ENCODE peak calls at places on chromosomes 6 and 20, in five cellular contexts. E is GM12865, A is amygdala, J is PC-9, N is EL. Q is an unnamed sample.

GRCh38 chr20:7855545-7855944 is 84.7 kb downstream of the HAO1 start:
- DNase-seq in E (no peak), A (no peak), N (peak; percentile 12), J (no peak), Q (no peak)

GRCh38 chr20:64119681-64120341 is 12.4 kb upstream of the NPBWR2 start:
- DNase-seq in J (no peak), N (no peak), A (no peak), E (no peak), Q (peak; percentile 4)

GRCh38 chr6:12026120-12026519 is 14.0 kb downstream of the HIVEP1 start:
- DNase-seq in J (no peak), E (no peak), A (no peak), N (no peak), Q (no peak)

GRCh38 chr6:108609276-108609769 is 48.6 kb downstream of the FOXO3 start:
- DNase-seq in E (no peak), J (no peak), N (peak; percentile 74), A (no peak), Q (peak; percentile 35)

GRCh38 chr6:100138346-100139022 is 144.5 kb upstream of the MCHR2 start:
- DNase-seq in J (no peak), A (no peak), N (no peak), E (no peak), Q (no peak)

GRCh38 chr6:130708338-130708737 is 118.9 kb upstream of the SMLR1 start:
- DNase-seq in A (no peak), J (no peak), N (peak; percentile 41), E (no peak), Q (no peak)

GRCh38 chr20:54763366-54763765 is 288.0 kb downstream of the DOK5 start:
- DNase-seq in E (no peak), N (no peak), A (no peak), J (no peak), Q (no peak)

GRCh38 chr6:100808638-100809275 is 72.4 kb downstream of the ASCC3 start:
- DNase-seq in E (no peak), N (peak; percentile 62), J (no peak), A (no peak), Q (peak; percentile 68)

GRCh38 chr6:122709922-122710512 is 69.5 kb upstream of the FABP7 start:
- DNase-seq in A (no peak), E (peak; percentile 11), J (no peak), N (no peak), Q (no peak)

GRCh38 chr6:104716858-104717257 is 142.9 kb downstream of the HACE1 start:
- DNase-seq in N (no peak), A (no peak), E (no peak), J (no peak), Q (no peak)

GRCh38 chr20:40786336-40786735 is 97.3 kb upstream of the MAFB start:
- DNase-seq in N (no peak), J (no peak), A (no peak), E (no peak), Q (no peak)

GRCh38 chr20:6440087-6440799 is 317.4 kb upstream of the FERMT1 start:
- DNase-seq in N (no peak), J (no peak), E (no peak), A (no peak), Q (no peak)

GRCh38 chr6:148426317-148426977 is 83.8 kb downstream of the SASH1 start:
- DNase-seq in A (no peak), N (no peak), J (no peak), E (no peak), Q (no peak)

GRCh38 chr6:118892248-118893094 is 1.5 kb upstream of the ASF1A start:
- DNase-seq in A (no peak), E (no peak), N (no peak), J (no peak), Q (peak; percentile 44)

GRCh38 chr6:98831057-98832031 is 3.0 kb upstream of the POU3F2 start:
- DNase-seq in N (no peak), A (peak; percentile 44), E (no peak), J (no peak), Q (peak; percentile 32)

GRCh38 chr6:410555-411395 is 19.2 kb downstream of the IRF4 start:
- DNase-seq in N (no peak), E (peak; percentile 50), A (no peak), J (no peak), Q (no peak)

GRCh38 chr6:87274660-87275273 is 47.6 kb upstream of the SMIM8 start:
- DNase-seq in J (no peak), E (no peak), A (no peak), N (peak; percentile 58), Q (peak; percentile 55)

GRCh38 chr6:69917834-69918233 is 51.5 kb downstream of the COL19A1 start:
- DNase-seq in N (peak; percentile 44), J (no peak), A (no peak), E (peak; percentile 19), Q (peak; percentile 32)

GRCh38 chr6:123022980-123023379 is 26.9 kb downstream of the CLVS2 start:
- DNase-seq in A (no peak), J (no peak), E (peak; percentile 6), N (no peak), Q (no peak)

GRCh38 chr20:16528078-16528477 is 45.2 kb downstream of the KIF16B start:
- DNase-seq in A (no peak), E (no peak), J (peak; percentile 57), N (peak; percentile 53), Q (peak; percentile 95)

GRCh38 chr20:58890454-58891075 is 38.0 kb downstream of the GNAS start:
- DNase-seq in J (peak; percentile 59), A (peak; percentile 73), N (peak; percentile 83), E (peak; percentile 86), Q (peak; percentile 83)

GRCh38 chr20:36074983-36075382 is 79.6 kb upstream of the EPB41L1 start:
- DNase-seq in A (no peak), N (no peak), J (peak; percentile 44), E (no peak), Q (no peak)

GRCh38 chr6:3506751-3507388 is 50.0 kb upstream of the SLC22A23 start:
- DNase-seq in A (no peak), E (no peak), N (no peak), J (no peak), Q (no peak)

GRCh38 chr20:18986146-18986830 is 172.7 kb downstream of the SCP2D1 start:
- DNase-seq in A (no peak), J (no peak), E (no peak), N (no peak), Q (no peak)

GRCh38 chr20:32387262-32387661 is 29.1 kb downstream of the ASXL1 start:
- DNase-seq in A (no peak), N (peak; percentile 21), J (no peak), E (peak; percentile 29), Q (no peak)

GRCh38 chr6:88220493-88220892 is 54.3 kb upstream of the CNR1 start:
- DNase-seq in J (no peak), E (peak; percentile 8), A (no peak), N (peak; percentile 2), Q (no peak)

GRCh38 chr6:3287308-3287707 is 28.6 kb downstream of the PSMG4 start:
- DNase-seq in J (no peak), N (no peak), E (no peak), A (no peak), Q (no peak)

GRCh38 chr6:165819394-165819793 is 156.4 kb upstream of the PDE10A start:
- DNase-seq in A (no peak), E (no peak), J (no peak), N (no peak), Q (no peak)

GRCh38 chr20:63924241-63924640 is 29.3 kb downstream of the DNAJC5 start:
- DNase-seq in N (no peak), J (no peak), E (no peak), A (no peak), Q (no peak)

Q was measured in fibroblast of lung.